ENCODE peak calls at places on chromosomes 13 and 19, in ten cellular contexts. Y is dorsolateral prefrontal cortex, Z is K562, W is ascending aorta, P is pancreas, J is fibroblast of lung, F is right lobe of liver, K is hepatocyte, C is tibial nerve, V is ovary. M is an unnamed sample.

GRCh38 chr19:44661205-44661604 is 10.1 kb upstream of the CEACAM19 start:
- DNase-seq in J (no peak), Y (no peak), K (no peak), Z (no peak), C (no peak), P (no peak), V (no peak), F (peak), W (no peak), M (no peak)

GRCh38 chr19:44576843-44577565 is 36.4 kb upstream of the IGSF23 start:
- DNase-seq in F (peak), Z (peak), W (no peak), K (peak), P (no peak), J (peak), V (no peak), C (no peak), Y (no peak), M (peak)

GRCh38 chr19:1474011-1474764 is 4.8 kb downstream of the C19orf25 start:
- DNase-seq in J (peak), K (no peak), V (peak), Y (no peak), W (no peak), Z (no peak), F (peak), P (peak), C (no peak), M (no peak)

GRCh38 chr13:32305646-32306045 is 9.5 kb downstream of the ZAR1L start:
- DNase-seq in Y (no peak), F (no peak), Z (no peak), P (no peak), W (no peak), K (no peak), J (no peak), V (no peak), C (no peak), M (no peak)

GRCh38 chr19:916645-917322 is 349 bp upstream of the KISS1R start:
- DNase-seq in P (no peak), Z (peak), F (no peak), K (peak), Y (no peak), C (no peak), V (peak), J (no peak), W (no peak), M (no peak)

GRCh38 chr19:3336680-3337523 is 29.5 kb upstream of the NFIC start:
- DNase-seq in F (peak), K (peak), V (peak), W (peak), Z (no peak), C (peak), Y (peak), J (peak), P (peak), M (peak)

GRCh38 chr19:32373614-32374295 is 28.3 kb downstream of the ZNF507 start:
- DNase-seq in F (no peak), Y (no peak), J (peak), P (no peak), Z (peak), W (peak), V (no peak), C (no peak), K (peak), M (peak)

GRCh38 chr13:79749985-79750551 is 269.1 kb downstream of the NDFIP2 start:
- DNase-seq in Z (no peak), K (peak), C (peak), F (no peak), Y (no peak), J (peak), P (no peak), W (peak), V (peak), M (peak)

GRCh38 chr13:105627270-105627669 is 908.2 kb downstream of the EFNB2 start:
- DNase-seq in Z (no peak), V (no peak), J (peak), W (no peak), Y (no peak), P (no peak), C (no peak), F (no peak), K (no peak), M (peak)

GRCh38 chr19:5192568-5192967 is 148.0 kb downstream of the PTPRS start:
- DNase-seq in F (no peak), Y (no peak), C (no peak), K (no peak), W (no peak), J (no peak), V (no peak), P (no peak), Z (no peak), M (no peak)

GRCh38 chr19:35249848-35250711 is 1.3 kb downstream of the LSR start:
- DNase-seq in P (peak), F (no peak), W (no peak), K (no peak), Z (peak), Y (no peak), V (no peak), J (no peak), C (no peak), M (no peak)

GRCh38 chr13:101698400-101698799 is 245.9 kb downstream of the ITGBL1 start:
- DNase-seq in Z (no peak), K (no peak), P (no peak), F (no peak), Y (no peak), C (no peak), J (no peak), V (no peak), W (no peak), M (peak)

GRCh38 chr19:45404557-45405434 is at the start of gene PPP1R13L:
- DNase-seq in F (peak), Z (peak), V (peak), J (peak), P (peak), C (no peak), W (peak), K (peak), Y (no peak), M (peak)

GRCh38 chr19:13902993-13903555 is 2.8 kb downstream of the BRME1 start:
- DNase-seq in V (no peak), Y (no peak), J (no peak), Z (no peak), K (no peak), F (no peak), P (no peak), C (no peak), W (no peak), M (no peak)

GRCh38 chr19:20968092-20968491 is 45.0 kb downstream of the ZNF85 start:
- DNase-seq in K (no peak), Y (no peak), J (no peak), W (no peak), Z (no peak), C (no peak), V (no peak), F (no peak), P (no peak), M (peak)

GRCh38 chr19:3403489-3404323 is 37.3 kb downstream of the NFIC start:
- DNase-seq in C (peak), W (peak), K (peak), Z (no peak), P (peak), V (peak), J (peak), Y (peak), F (peak), M (peak)

GRCh38 chr13:70816853-70817252 is 708.6 kb upstream of the KLHL1 start:
- DNase-seq in Y (no peak), F (no peak), Z (no peak), C (no peak), V (no peak), P (no peak), J (peak), W (no peak), K (no peak), M (peak)

GRCh38 chr19:2602391-2603181 is 99.9 kb downstream of the GNG7 start:
- DNase-seq in J (peak), W (peak), Y (peak), Z (no peak), P (peak), V (peak), K (peak), F (peak), C (peak), M (peak)

GRCh38 chr19:15702590-15702930 is 25.3 kb upstream of the OR10H2 start:
- DNase-seq in C (peak), J (no peak), W (peak), K (no peak), V (peak), F (peak), Y (no peak), Z (peak), P (peak), M (peak)

GRCh38 chr19:17244618-17245534 is 843 bp downstream of the NR2F6 start:
- DNase-seq in P (peak), W (no peak), F (peak), Y (no peak), J (no peak), V (peak), K (peak), Z (no peak), C (no peak), M (peak)

GRCh38 chr19:17240855-17241399 is 4.8 kb downstream of the NR2F6 start:
- DNase-seq in C (no peak), K (no peak), P (no peak), Z (no peak), W (no peak), F (no peak), J (no peak), Y (no peak), V (no peak), M (no peak)

GRCh38 chr19:17243340-17243853 is 2.3 kb downstream of the NR2F6 start:
- DNase-seq in C (no peak), V (no peak), P (peak), W (no peak), Y (no peak), J (no peak), F (peak), K (no peak), Z (no peak), M (no peak)

GRCh38 chr19:17243854-17244617 is 1.7 kb downstream of the NR2F6 start:
- DNase-seq in P (peak), C (peak), Y (no peak), K (peak), Z (peak), F (peak), V (peak), W (peak), J (no peak), M (no peak)

DNA sequence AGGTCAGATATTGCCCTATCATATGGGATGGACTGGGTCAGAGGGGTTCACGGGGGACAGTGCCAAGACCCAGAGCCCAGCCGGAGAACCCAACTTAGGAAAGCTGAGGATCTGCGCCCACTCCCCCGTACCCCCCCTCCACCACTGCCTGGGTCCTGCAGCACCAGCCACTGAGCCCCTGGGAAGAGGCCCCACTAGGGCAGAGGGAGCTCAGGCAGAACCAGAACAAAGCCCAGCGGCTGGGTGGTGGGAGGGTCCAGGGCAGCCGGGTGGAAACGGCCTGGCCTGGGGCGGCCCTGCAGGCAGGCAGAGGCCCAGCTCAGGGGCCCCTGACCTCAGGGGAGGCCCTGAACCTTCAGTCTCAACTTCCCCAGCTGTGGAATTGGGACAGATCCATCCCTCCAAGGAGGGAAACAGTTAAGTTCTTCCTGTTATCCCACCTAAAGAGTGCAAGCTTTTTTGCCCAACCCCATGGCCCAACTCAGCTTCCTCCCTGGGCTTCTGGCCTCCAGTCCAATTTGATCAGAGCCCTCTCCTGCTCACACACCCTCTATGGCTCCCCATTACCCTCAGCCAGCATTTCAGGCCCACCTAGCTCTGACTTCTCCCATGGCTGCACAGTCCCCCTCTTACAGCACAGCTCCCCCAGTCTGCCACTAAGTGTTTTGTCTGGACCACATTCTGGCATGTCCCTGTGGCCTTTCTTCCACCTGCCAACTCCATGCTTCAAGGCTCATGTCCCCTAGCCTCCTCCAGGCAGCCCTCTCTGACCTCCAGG is 3.1 kb downstream of the NR2F6 start:
- DNase-seq in Y (no peak), J (no peak), P (no peak), C (no peak), V (no peak), K (no peak), F (no peak), W (no peak), Z (no peak), M (no peak)
- H3K4me3 ChIP-seq in Y (no peak), J (no peak), P (no peak), C (no peak), V (no peak), K (peak), F (peak), W (no peak), Z (peak), M (no peak)

GRCh38 chr13:50969691-50970090 is 60.1 kb downstream of the RNASEH2B start:
- DNase-seq in K (peak), J (peak), P (no peak), Y (no peak), F (no peak), Z (no peak), V (no peak), C (no peak), W (no peak), M (peak)
- TF ChIP-seq CTCF in K (peak), J (no peak), P (no peak), Y (no peak), F (peak), Z (no peak), V (no peak), C (no peak), W (peak), M (peak)

DNA sequence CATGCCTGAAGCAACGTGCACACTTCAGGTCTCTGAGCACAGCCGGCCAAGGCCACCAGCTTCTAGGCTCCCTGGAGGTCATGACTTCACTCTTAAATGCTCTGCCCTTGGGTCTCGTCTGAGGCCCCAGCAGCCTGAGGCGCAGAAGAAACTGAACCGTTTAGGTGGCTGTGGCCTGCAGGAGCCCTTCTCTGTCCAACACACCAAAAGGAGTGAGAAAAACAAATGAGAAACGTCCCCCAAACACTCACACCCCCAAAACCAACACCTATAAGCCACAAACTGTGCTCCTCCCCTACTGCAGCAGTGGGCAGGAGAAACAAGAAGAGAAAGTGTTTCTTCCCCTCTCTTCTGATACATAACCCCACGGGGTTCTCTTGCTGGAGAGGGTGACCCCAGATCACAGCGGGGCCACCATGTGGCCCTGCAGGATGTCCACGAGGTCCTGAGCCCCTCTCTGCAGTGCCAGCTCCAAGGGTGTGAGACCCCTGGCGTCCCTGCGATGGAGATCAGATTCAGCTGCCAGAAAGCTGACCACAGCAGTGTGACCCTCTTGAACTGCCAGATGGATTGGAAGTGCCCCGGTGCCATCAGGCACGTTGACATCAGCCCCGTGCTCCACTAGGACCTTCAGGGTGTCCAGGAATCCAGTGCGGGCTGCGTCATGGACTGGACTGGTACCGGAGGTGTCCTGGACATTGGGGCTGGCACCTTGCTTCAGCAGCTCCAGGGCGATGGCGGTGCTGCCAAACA is 1.0 kb upstream of the KRI1 start:
- DNase-seq in W (peak), F (no peak), C (no peak), Z (no peak), J (no peak), V (peak), K (no peak), Y (no peak), P (peak), M (no peak)
- H3K4me3 ChIP-seq in W (peak), F (peak), C (peak), Z (no peak), J (peak), V (no peak), K (no peak), Y (peak), P (peak), M (no peak)

GRCh38 chr13:30802953-30803478 is 67.7 kb downstream of the ALOX5AP start:
- DNase-seq in F (peak), J (peak), V (peak), W (peak), Z (peak), Y (peak), K (peak), C (peak), P (peak), M (peak)

GRCh38 chr13:30803791-30804190 is 68.4 kb downstream of the ALOX5AP start:
- DNase-seq in Y (no peak), P (no peak), W (no peak), K (no peak), J (no peak), V (no peak), C (no peak), F (no peak), Z (no peak), M (no peak)

GRCh38 chr13:30805603-30806011 is 70.3 kb downstream of the ALOX5AP start:
- DNase-seq in C (no peak), W (no peak), J (peak), Y (peak), Z (no peak), V (no peak), P (peak), F (peak), K (no peak), M (no peak)

GRCh38 chr13:30805132-30805537 is 69.8 kb downstream of the ALOX5AP start:
- DNase-seq in K (no peak), W (no peak), F (peak), J (no peak), V (no peak), Z (no peak), Y (no peak), P (no peak), C (no peak), M (no peak)

GRCh38 chr13:30804474-30804873 is 69.1 kb downstream of the ALOX5AP start:
- DNase-seq in C (no peak), J (no peak), F (no peak), Y (no peak), Z (no peak), V (no peak), W (no peak), P (no peak), K (no peak), M (no peak)
- TF ChIP-seq CTCF in C (no peak), J (peak), F (no peak), Y (peak), Z (no peak), V (no peak), W (no peak), P (no peak), K (no peak), M (no peak)

M was measured in epithelial cell of esophagus.